ENCODE peak calls at places on chromosomes 13 and 19, in six cellular contexts. B, P, M, H, E and L are unnamed samples. For H3K4me1, the result is how much of the 10 kb centered on the place peaks cover.

GRCh38 chr19:57655443-57655842 is 13.3 kb upstream of the ZSCAN4 start:
- DNase-seq in B (no peak), P (no peak), E (no peak), H (no peak), M (no peak), L (no peak)

GRCh38 chr13:30585748-30586262 is 31.9 kb upstream of the USPL1 start:
- DNase-seq in M (peak), E (peak), H (no peak), B (no peak), P (no peak), L (no peak)

GRCh38 chr19:41064974-41065569 is 23.2 kb upstream of the CYP2A13 start:
- DNase-seq in H (peak), B (peak), P (peak), E (peak), M (peak), L (peak)

GRCh38 chr19:21474671-21475181 is 30.7 kb upstream of the ZNF429 start:
- DNase-seq in B (no peak), H (peak), P (no peak), M (peak), E (peak), L (peak)

GRCh38 chr13:112346173-112346898 is 29.8 kb upstream of the SPACA7 start:
- DNase-seq in B (peak), E (peak), M (no peak), P (no peak), H (peak), L (no peak)

GRCh38 chr13:41361501-41361900 is 50.4 kb downstream of the NAA16 start:
- DNase-seq in P (no peak), H (no peak), M (no peak), E (peak), B (no peak), L (no peak)

GRCh38 chr19:55581828-55582223 is 1.2 kb upstream of the ZNF579 start:
- DNase-seq in B (no peak), M (no peak), H (no peak), E (peak), P (no peak), L (no peak)

GRCh38 chr19:5031231-5032100 is 62.6 kb downstream of the KDM4B start:
- DNase-seq in H (peak), B (no peak), P (peak), M (no peak), E (peak), L (peak)

GRCh38 chr19:1263198-1263597 is 5.9 kb upstream of the CIRBP start:
- DNase-seq in P (no peak), E (no peak), B (no peak), M (no peak), H (no peak), L (no peak)

GRCh38 chr19:17803264-17803896 is 8.4 kb downstream of the B3GNT3 start:
- DNase-seq in P (no peak), H (no peak), M (no peak), E (no peak), B (no peak), L (no peak)

GRCh38 chr19:13872339-13872694 is 4.6 kb upstream of the NANOS3 start:
- DNase-seq in H (no peak), B (no peak), M (no peak), E (no peak), P (no peak), L (no peak)

GRCh38 chr13:64556391-64556790 is 2673.7 kb downstream of the PCDH9 start:
- DNase-seq in E (peak), M (peak), P (no peak), H (no peak), B (no peak), L (no peak)

GRCh38 chr19:9986787-9987281 is 23.5 kb downstream of the COL5A3 start:
- DNase-seq in H (no peak), M (peak), P (no peak), B (no peak), E (peak), L (no peak)

GRCh38 chr13:113660066-113660465 is 2.1 kb upstream of the ATP4B start:
- DNase-seq in B (no peak), P (no peak), E (no peak), M (no peak), H (no peak), L (no peak)

GRCh38 chr13:33690321-33690720 is 127.6 kb upstream of the RFC3 start:
- DNase-seq in B (no peak), P (no peak), M (no peak), H (no peak), E (no peak), L (no peak)

GRCh38 chr13:20401958-20402856 is 123.5 kb downstream of the CRYL1 start:
- DNase-seq in P (no peak), E (peak), H (no peak), M (peak), B (no peak), L (no peak)

GRCh38 chr13:111401151-111401550 is 80.7 kb downstream of the TEX29 start:
- DNase-seq in H (no peak), M (no peak), B (no peak), P (no peak), E (no peak), L (no peak)

DNA sequence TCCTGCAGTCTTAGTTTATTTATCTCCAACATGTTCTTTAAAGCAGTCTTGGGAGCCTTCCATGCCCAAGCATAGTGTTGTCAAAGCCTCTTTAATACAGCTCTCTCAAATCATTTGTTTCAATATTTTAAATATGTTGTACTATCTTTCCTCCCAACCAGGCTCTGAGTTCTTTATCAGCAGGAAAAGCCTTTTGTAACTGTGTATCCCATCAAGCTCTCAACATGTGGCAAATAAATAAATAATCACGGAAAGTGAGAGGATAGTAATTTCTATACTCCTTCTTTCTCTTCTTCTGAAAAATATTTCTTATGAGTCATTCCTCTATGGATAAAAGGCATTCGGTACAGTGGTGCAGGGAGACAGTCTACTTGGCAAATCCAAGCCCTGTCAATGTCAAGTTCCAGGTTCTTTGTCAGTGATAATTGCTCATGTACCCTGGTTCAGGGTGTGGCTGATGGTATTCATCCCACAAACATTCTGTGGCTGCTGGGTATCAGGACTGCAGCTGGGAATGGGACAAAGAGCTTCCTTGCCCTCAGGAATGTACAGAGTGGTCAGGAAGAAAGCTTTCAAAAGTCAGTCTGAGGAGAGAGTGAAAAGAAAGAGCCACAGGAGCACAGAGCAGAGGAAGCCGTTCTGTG is 384.3 kb downstream of the EFNB2 start:
- DNase-seq in P (peak), B (peak), E (peak), M (peak), H (no peak), L (peak)
- H3K4me1 ChIP-seq in P (under half), B (half or more), E (under half), M (under half), H (under half), L (under half)

GRCh38 chr19:38664503-38665211 is 17.2 kb downstream of the ACTN4 start:
- DNase-seq in P (peak), M (no peak), B (no peak), H (no peak), E (no peak), L (no peak)
- H3K9ac ChIP-seq in P (peak), M (peak), B (peak), H (no peak), E (peak), L (peak)

GRCh38 chr19:3157096-3157845 is 21.3 kb upstream of the S1PR4 start:
- DNase-seq in E (no peak), M (no peak), H (no peak), P (no peak), B (no peak), L (no peak)

GRCh38 chr19:3152431-3152780 is 16.6 kb downstream of the GNA15 start:
- DNase-seq in H (no peak), M (no peak), E (no peak), P (no peak), B (no peak), L (no peak)

GRCh38 chr19:3151563-3152430 is 16.0 kb downstream of the GNA15 start:
- DNase-seq in B (no peak), H (no peak), E (peak), P (no peak), M (no peak), L (no peak)

GRCh38 chr19:3153286-3154230 is 17.7 kb downstream of the GNA15 start:
- DNase-seq in M (no peak), E (no peak), P (no peak), H (no peak), B (no peak), L (no peak)

GRCh38 chr19:3154957-3155736 is 19.3 kb downstream of the GNA15 start:
- DNase-seq in H (no peak), E (peak), P (peak), B (peak), M (peak), L (peak)
- H3K4me1 ChIP-seq in H (under half), E (under half), P (under half), B (under half), M (under half), L (under half)

GRCh38 chr13:55576389-55576788 is 1564.3 kb upstream of the PRR20A start:
- DNase-seq in E (no peak), M (no peak), B (no peak), P (no peak), H (peak), L (no peak)
- H3K9ac ChIP-seq in E (no peak), M (no peak), B (no peak), P (no peak), H (no peak), L (no peak)

DNA sequence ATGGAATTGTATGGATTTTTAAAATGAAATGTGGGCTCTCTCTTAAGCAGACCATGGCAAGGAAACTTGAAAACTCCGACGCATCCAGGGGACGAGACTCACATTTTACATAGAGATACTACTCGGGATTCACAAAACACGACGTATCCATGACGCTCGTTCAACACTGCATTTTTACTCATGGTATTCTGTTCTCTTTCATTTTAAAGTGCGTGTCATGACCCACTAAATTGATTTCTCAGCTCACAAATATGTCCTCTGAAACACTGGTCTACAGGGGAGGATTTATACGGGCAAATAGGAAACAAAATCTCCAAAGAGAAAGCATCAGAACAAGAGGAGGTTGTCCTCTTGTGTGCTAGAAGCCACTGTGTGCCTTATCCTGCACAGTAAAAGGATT is 523.5 kb downstream of the MYO16 start:
- DNase-seq in P (no peak), H (no peak), M (peak), B (no peak), E (no peak), L (no peak)
- H3K4me1 ChIP-seq in P (under half), H (under half), M (under half), B (half or more), E (under half), L (under half)

GRCh38 chr13:35333157-35333556 is 143.3 kb downstream of the MAB21L1 start:
- DNase-seq in B (no peak), H (no peak), E (no peak), P (no peak), M (no peak), L (no peak)
- H3K9ac ChIP-seq in B (no peak), H (no peak), E (no peak), P (no peak), M (no peak), L (no peak)

GRCh38 chr19:49925486-49925885 is 3.5 kb upstream of the ATF5 start:
- DNase-seq in B (no peak), H (no peak), P (no peak), E (no peak), M (no peak), L (no peak)
- H3K4me1 ChIP-seq in B (under half), H (under half), P (under half), E (under half), M (under half), L (under half)

GRCh38 chr19:6236310-6237291 is 43.2 kb downstream of the MLLT1 start:
- DNase-seq in E (no peak), M (no peak), P (peak), H (no peak), B (no peak), L (peak)
- H3K9ac ChIP-seq in E (no peak), M (no peak), P (no peak), H (no peak), B (no peak), L (no peak)